ENCODE peak calls at places on chromosomes 3 and 15, in ten cellular contexts. N, X, H, E, Q, F, I, W, Y and A are unnamed samples.

GRCh38 chr3:124174910-124175874 is 183.3 kb upstream of the ROPN1 start:
- DNase-seq in N (no peak), X (no peak), H (no peak), E (no peak), Q (no peak), F (no peak), I (no peak), W (no peak), Y (no peak), A (no peak)

GRCh38 chr3:194727435-194728128 is 41.9 kb downstream of the FAM43A start:
- DNase-seq in N (no peak), X (no peak), H (no peak), E (no peak), Q (no peak), F (no peak), I (no peak), W (no peak), Y (no peak), A (no peak)

GRCh38 chr3:41987627-41988026 is 25.7 kb upstream of the ULK4 start:
- DNase-seq in N (no peak), X (no peak), H (no peak), E (no peak), Q (no peak), F (no peak), I (no peak), W (no peak), Y (no peak), A (no peak)

GRCh38 chr3:193548406-193548805 is 6.3 kb downstream of the ATP13A4 start:
- DNase-seq in N (no peak), X (no peak), H (no peak), E (no peak), Q (no peak), F (no peak), I (no peak), W (no peak), Y (no peak), A (no peak)

GRCh38 chr15:68106656-68107055 is 52.5 kb downstream of the PIAS1 start:
- DNase-seq in N (peak), X (no peak), H (no peak), E (no peak), Q (no peak), F (no peak), I (no peak), W (no peak), Y (no peak), A (no peak)

GRCh38 chr3:123287051-123287961 is 85.6 kb downstream of the SEC22A start:
- DNase-seq in N (no peak), X (peak), H (no peak), E (peak), Q (no peak), F (no peak), I (no peak), W (no peak), Y (no peak), A (no peak)

GRCh38 chr3:194312186-194312742 is 38.9 kb downstream of the CPN2 start:
- DNase-seq in N (no peak), X (peak), H (peak), E (no peak), Q (no peak), F (peak), I (no peak), W (no peak), Y (peak), A (no peak)

GRCh38 chr15:33393552-33393951 is 82.8 kb downstream of the RYR3 start:
- DNase-seq in N (no peak), X (no peak), H (no peak), E (no peak), Q (no peak), F (no peak), I (no peak), W (no peak), Y (no peak), A (no peak)

GRCh38 chr3:11195201-11195600 is 40.9 kb downstream of the HRH1 start:
- DNase-seq in N (no peak), X (no peak), H (no peak), E (no peak), Q (no peak), F (no peak), I (no peak), W (no peak), Y (no peak), A (peak)

GRCh38 chr3:118951089-118951488 is 83.6 kb downstream of the IGSF11 start:
- DNase-seq in N (no peak), X (no peak), H (no peak), E (no peak), Q (no peak), F (no peak), I (no peak), W (no peak), Y (no peak), A (no peak)

GRCh38 chr3:128703561-128703960 is 22.4 kb upstream of the RAB7A start:
- DNase-seq in N (no peak), X (no peak), H (peak), E (no peak), Q (no peak), F (no peak), I (no peak), W (no peak), Y (no peak), A (no peak)

GRCh38 chr15:28977377-28978010 is 91.7 kb downstream of the APBA2 start:
- DNase-seq in N (peak), X (no peak), H (no peak), E (peak), Q (peak), F (no peak), I (peak), W (no peak), Y (peak), A (peak)

GRCh38 chr3:187957209-187957981 is 196.6 kb upstream of the LPP start:
- DNase-seq in N (no peak), X (no peak), H (no peak), E (no peak), Q (no peak), F (no peak), I (no peak), W (no peak), Y (no peak), A (no peak)

GRCh38 chr3:65995030-65995429 is 43.7 kb downstream of the MAGI1 start:
- DNase-seq in N (peak), X (no peak), H (no peak), E (no peak), Q (no peak), F (no peak), I (no peak), W (no peak), Y (no peak), A (no peak)

GRCh38 chr3:58536501-58537411 is at the start of gene ACOX2:
- DNase-seq in N (peak), X (peak), H (peak), E (peak), Q (peak), F (peak), I (no peak), W (no peak), Y (no peak), A (no peak)

GRCh38 chr3:107956991-107957467 is 133.8 kb downstream of the CD47 start:
- DNase-seq in N (peak), X (peak), H (peak), E (peak), Q (peak), F (peak), I (peak), W (no peak), Y (no peak), A (no peak)
- H3K4me3 ChIP-seq in N (peak), X (peak), H (no peak), E (no peak), Q (no peak), F (peak), I (no peak), W (no peak), Y (no peak), A (no peak)

GRCh38 chr3:196322-197153 is at the start of gene CHL1:
- DNase-seq in N (no peak), X (peak), H (no peak), E (no peak), Q (no peak), F (no peak), I (peak), W (no peak), Y (peak), A (no peak)
- H3K4me3 ChIP-seq in N (no peak), X (peak), H (peak), E (peak), Q (no peak), F (peak), I (peak), W (peak), Y (peak), A (no peak)

GRCh38 chr3:135216659-135217058 is 421.6 kb downstream of the EPHB1 start:
- DNase-seq in N (no peak), X (no peak), H (no peak), E (no peak), Q (no peak), F (no peak), I (no peak), W (peak), Y (no peak), A (no peak)
- H3K4me3 ChIP-seq in N (no peak), X (no peak), H (no peak), E (no peak), Q (no peak), F (no peak), I (no peak), W (no peak), Y (no peak), A (no peak)

DNA sequence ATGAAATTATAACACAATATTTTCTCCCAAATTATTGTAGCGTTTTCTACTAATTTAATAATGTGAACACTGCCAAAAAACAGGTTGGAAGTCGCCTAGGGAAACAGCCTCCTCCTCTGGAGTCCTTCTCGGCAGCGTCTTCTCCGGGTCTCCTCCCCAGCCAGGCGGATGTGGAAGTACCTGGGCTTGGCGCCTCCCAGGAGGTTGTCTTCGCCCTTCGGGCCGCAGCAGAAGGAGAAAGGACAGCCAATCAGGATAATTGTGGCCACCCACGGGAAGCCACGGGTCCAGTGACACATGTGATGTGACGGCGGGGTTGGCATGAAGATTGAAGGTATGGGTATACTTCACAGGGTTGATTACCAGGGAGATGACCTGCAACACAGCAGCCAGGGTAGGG is 491.2 kb downstream of the PYDC2 start:
- DNase-seq in N (no peak), X (no peak), H (no peak), E (no peak), Q (no peak), F (no peak), I (no peak), W (no peak), Y (peak), A (no peak)
- H3K4me3 ChIP-seq in N (no peak), X (no peak), H (no peak), E (no peak), Q (no peak), F (no peak), I (no peak), W (no peak), Y (no peak), A (no peak)

GRCh38 chr3:167872032-167872431 is 136.5 kb downstream of the SERPINI1 start:
- DNase-seq in N (no peak), X (no peak), H (no peak), E (no peak), Q (no peak), F (no peak), I (no peak), W (no peak), Y (no peak), A (no peak)
- H3K4me3 ChIP-seq in N (no peak), X (no peak), H (no peak), E (no peak), Q (no peak), F (no peak), I (no peak), W (no peak), Y (no peak), A (no peak)

GRCh38 chr15:39427705-39428104 is 153.2 kb upstream of the THBS1 start:
- DNase-seq in N (peak), X (no peak), H (no peak), E (peak), Q (no peak), F (no peak), I (no peak), W (no peak), Y (no peak), A (no peak)
- H3K4me3 ChIP-seq in N (no peak), X (no peak), H (no peak), E (no peak), Q (no peak), F (no peak), I (no peak), W (no peak), Y (no peak), A (no peak)

GRCh38 chr3:101072299-101072698 is 79.1 kb upstream of the ABI3BP start:
- DNase-seq in N (peak), X (no peak), H (no peak), E (no peak), Q (no peak), F (no peak), I (no peak), W (no peak), Y (no peak), A (no peak)
- H3K4me3 ChIP-seq in N (no peak), X (no peak), H (no peak), E (no peak), Q (no peak), F (no peak), I (no peak), W (no peak), Y (no peak), A (no peak)

DNA sequence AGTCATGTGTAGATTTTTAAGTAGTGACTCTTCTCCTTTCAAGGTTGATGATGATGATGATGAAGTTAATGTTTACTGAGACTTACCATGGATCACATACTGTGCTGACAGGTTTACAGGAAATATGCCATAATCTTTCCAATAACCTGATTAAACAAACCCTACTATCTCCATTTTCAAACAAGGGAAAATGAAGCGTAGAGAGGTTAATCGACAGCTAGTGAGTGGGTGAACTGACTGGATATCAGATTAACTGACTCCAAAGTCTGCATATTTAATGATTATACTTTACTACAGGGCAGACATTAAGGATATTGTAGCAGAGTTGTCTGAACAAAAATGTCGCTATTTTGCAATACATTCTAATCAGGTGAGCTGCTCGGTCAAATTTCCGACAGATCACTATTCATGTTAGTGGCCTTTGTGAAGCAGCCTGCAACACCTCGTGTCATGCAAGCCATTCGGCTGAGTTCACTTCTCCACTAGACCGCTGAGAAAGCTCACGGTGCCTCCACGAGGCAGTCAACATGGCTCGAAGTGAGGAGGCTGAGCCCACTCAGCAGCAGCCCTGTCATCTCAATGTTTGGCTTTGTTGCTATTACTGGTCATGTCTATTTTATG is 264.2 kb downstream of the NFKBIZ start:
- DNase-seq in N (no peak), X (peak), H (no peak), E (no peak), Q (peak), F (no peak), I (peak), W (no peak), Y (no peak), A (no peak)
- H3K4me3 ChIP-seq in N (no peak), X (no peak), H (no peak), E (no peak), Q (no peak), F (no peak), I (no peak), W (no peak), Y (no peak), A (no peak)

DNA sequence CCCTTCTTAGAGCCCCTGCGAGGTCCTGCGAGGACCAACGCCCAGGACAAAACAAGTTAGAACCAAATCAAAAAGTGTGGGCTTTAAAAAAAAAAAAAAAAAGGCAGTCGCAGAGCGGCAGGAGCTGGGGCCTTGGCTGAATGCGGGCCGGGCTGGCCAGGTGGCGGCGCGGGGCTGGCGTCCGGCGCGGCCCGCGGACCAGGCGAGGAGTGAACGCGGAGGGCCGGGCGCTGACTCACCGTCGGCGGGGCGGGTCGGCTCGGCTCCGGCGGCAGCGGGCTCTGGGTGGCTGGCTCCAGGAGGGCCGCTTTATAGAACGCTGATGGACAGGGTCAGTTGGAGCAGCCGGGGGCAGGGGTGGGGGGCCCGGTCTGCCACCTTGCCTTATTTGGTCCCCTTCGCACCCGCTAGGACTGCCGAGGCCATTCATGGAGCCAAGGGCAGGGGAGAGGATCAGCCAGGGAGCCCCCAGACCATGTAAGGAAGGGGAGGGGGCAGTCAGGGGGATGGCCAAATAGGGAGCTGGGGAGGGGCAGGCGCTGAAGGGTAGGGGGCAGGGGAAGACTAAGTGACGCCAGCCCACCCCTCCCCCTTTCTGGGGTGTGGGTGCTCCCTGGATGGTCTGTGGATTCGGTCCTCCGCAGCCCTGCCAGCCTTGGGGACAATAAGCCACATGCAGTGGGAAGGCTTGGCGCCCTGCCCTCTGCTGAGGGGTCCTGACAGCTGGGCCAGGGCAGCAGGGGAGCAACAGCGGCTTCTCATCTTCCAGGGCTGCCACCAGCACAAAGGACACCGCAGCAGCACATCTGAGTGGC is at the start of gene ACTC1:
- DNase-seq in N (peak), X (peak), H (no peak), E (peak), Q (peak), F (no peak), I (peak), W (no peak), Y (no peak), A (peak)
- H3K4me3 ChIP-seq in N (no peak), X (peak), H (no peak), E (peak), Q (no peak), F (peak), I (peak), W (no peak), Y (no peak), A (peak)

DNA sequence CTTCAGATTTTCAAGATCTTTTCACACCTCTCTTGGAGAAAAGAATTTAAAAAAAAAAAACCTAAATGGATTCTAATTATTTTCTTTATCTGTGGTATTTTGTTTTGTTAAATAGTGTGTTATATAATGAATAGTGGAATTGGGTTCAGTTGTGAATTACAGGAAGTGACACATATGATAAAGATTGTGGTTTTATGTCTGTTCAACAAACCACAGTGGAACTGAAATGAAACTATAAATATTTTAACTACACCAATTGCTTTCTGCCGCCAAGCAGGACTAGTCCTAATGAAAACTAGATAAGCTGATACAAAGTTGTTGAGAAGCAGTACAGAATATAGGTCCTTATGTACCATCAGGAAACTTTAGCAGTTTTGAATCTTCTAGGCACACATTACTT is 121.6 kb downstream of the UBE2E2 start:
- DNase-seq in N (peak), X (no peak), H (no peak), E (no peak), Q (no peak), F (no peak), I (no peak), W (peak), Y (no peak), A (no peak)
- H3K4me3 ChIP-seq in N (peak), X (no peak), H (no peak), E (no peak), Q (no peak), F (no peak), I (no peak), W (no peak), Y (no peak), A (no peak)